ENCODE peak calls at places on chromosomes 12 and 14, in five cellular contexts. E is astrocyte; A is CD8-positive, alpha-beta T cell; P is psoas muscle; B is CD4-positive, CD25-positive, alpha-beta regulatory T cell. K is an unnamed sample.

GRCh38 chr14:97851438-97851995 is 1054.3 kb downstream of the VRK1 start:
- DNase-seq in E (no peak), A (no peak), P (no peak), B (no peak), K (no peak)

GRCh38 chr14:82238649-82239048 is 705.0 kb upstream of the SEL1L start:
- DNase-seq in E (no peak), A (no peak), P (no peak), B (no peak), K (no peak)

GRCh38 chr12:132343294-132343972 is 14.0 kb upstream of the GALNT9 start:
- DNase-seq in E (no peak), A (no peak), P (no peak), B (no peak), K (no peak)

GRCh38 chr14:89171168-89171567 is 245.9 kb downstream of the FOXN3 start:
- DNase-seq in E (peak; percentile 38), A (no peak), P (no peak), B (no peak), K (no peak)

GRCh38 chr14:38357557-38357956 is 101.7 kb upstream of the CLEC14A start:
- DNase-seq in E (peak; percentile 85), A (no peak), P (no peak), B (no peak), K (peak; percentile 58)

GRCh38 chr12:102753802-102754201 is 163.2 kb downstream of the PAH start:
- DNase-seq in E (no peak), A (no peak), P (no peak), B (no peak), K (no peak)

GRCh38 chr12:3651585-3652424 is 101.1 kb downstream of the CRACR2A start:
- DNase-seq in E (no peak), A (no peak), P (no peak), B (no peak), K (no peak)

GRCh38 chr14:92511472-92512247 is 1.9 kb upstream of the RIN3 start:
- DNase-seq in E (peak; percentile 92), A (no peak), P (no peak), B (no peak), K (peak; percentile 77)

GRCh38 chr12:71756054-71756675 is 1.5 kb downstream of the RAB21 start:
- DNase-seq in E (peak; percentile 4), A (no peak), P (no peak), B (no peak), K (no peak)

GRCh38 chr12:121295123-121295745 is 1.3 kb downstream of the CAMKK2 start:
- DNase-seq in E (no peak), A (no peak), P (no peak), B (peak; percentile 21), K (no peak)

GRCh38 chr12:12661086-12661485 is 34.9 kb downstream of the GPR19 start:
- DNase-seq in E (peak; percentile 82), A (no peak), P (no peak), B (no peak), K (peak; percentile 14)

GRCh38 chr12:104493504-104493903 is 36.8 kb downstream of the CHST11 start:
- DNase-seq in E (no peak), A (no peak), P (no peak), B (no peak), K (no peak)

GRCh38 chr14:106509176-106509575 is 982.8 kb downstream of the TMEM121 start:
- DNase-seq in E (no peak), A (no peak), P (no peak), B (no peak), K (no peak)

GRCh38 chr14:106509795-106510194 is 983.4 kb downstream of the TMEM121 start:
- DNase-seq in E (no peak), A (no peak), P (no peak), B (no peak), K (no peak)

GRCh38 chr14:106508216-106508615 is 981.8 kb downstream of the TMEM121 start:
- DNase-seq in E (no peak), A (no peak), P (no peak), B (no peak), K (no peak)

GRCh38 chr14:106507354-106507753 is 981.0 kb downstream of the TMEM121 start:
- DNase-seq in E (no peak), A (no peak), P (no peak), B (no peak), K (no peak)

DNA sequence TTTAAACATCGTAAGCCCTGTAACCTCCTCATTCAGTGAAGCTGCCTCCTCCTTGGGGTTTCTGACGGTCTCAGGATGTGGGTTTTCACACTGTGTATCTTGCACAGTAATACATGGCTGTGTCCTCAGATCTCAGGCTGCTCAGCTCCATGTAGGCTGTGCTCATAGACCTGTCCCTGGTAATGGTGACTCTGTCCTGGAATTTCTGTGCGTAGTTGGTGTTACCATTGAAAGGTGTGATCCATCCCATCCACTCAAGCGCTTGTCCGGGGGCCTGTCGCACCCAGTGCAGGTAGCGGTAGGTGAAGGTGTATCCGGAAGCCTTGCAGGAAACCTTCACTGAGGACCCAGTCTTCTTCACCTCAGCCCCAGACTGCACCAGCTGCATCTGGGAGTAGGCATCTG is 980.5 kb downstream of the TMEM121 start:
- DNase-seq in E (no peak), A (peak; percentile 18), P (no peak), B (peak; percentile 73), K (no peak)
- H3K9me3 ChIP-seq in E (peaks cover 6% of the 10 kb centered on the region), A (no peaks in the 10 kb centered on the region), P (no peaks in the 10 kb centered on the region), B (no peaks in the 10 kb centered on the region), K (no peaks in the 10 kb centered on the region)

DNA sequence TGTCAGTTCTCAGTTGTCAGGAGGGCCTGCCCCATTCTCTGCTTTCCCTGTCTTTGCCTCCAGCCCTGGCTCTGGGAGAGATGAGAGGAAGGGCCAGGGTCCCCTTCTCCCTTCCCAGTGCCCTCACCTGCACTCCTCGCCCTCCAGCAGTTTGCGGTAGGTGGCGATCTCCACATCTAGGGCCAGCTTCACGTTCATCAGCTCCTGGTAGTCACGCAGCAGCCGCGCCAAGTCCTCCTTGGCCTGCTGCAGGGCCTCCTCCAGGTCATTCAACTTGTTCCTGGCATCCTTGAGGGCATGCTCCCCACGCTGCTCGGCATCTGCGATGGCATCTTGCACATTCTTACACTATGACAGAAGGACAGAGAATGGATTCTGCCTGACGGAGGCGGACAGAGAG is 5.4 kb downstream of the KRT2 start:
- DNase-seq in E (no peak), A (no peak), P (no peak), B (no peak), K (no peak)
- H3K27me3 ChIP-seq in E (peaks cover 16% of the 10 kb centered on the region), A (no peaks in the 10 kb centered on the region), P (peaks cover 10% of the 10 kb centered on the region), B (no peaks in the 10 kb centered on the region), K (no peaks in the 10 kb centered on the region)

DNA sequence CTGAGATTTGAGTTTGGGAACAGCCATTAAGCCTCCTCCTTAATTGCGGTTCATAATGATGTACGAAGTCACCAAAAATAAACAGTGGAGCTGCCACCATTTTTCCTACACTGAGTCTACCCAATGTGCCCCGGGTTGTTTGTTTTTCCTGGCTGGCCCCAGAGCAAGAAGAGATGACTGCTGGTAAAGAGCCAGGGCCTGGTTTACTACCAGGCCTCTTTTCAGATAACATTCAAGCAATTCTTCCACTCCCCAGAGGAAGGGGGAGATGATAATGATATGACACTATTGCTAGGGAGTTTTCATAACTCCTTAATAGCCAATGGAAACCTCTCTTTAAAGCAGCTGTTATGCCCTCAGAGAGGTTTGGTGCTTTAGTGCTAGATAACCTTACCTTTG is 42.3 kb downstream of the BRAP start:
- DNase-seq in E (peak; percentile 73), A (no peak), P (no peak), B (no peak), K (peak; percentile 21)
- H3K36me3 ChIP-seq in E (peaks cover 22% of the 10 kb centered on the region), A (peaks cover 30% of the 10 kb centered on the region), P (peaks cover 85% of the 10 kb centered on the region), B (peaks cover 53% of the 10 kb centered on the region), K (peaks cover 29% of the 10 kb centered on the region)

GRCh38 chr14:106670006-106670405 is 1143.6 kb downstream of the TMEM121 start:
- DNase-seq in E (no peak), A (no peak), P (no peak), B (no peak), K (no peak)
- H3K9me3 ChIP-seq in E (peaks cover 7% of the 10 kb centered on the region), A (no peaks in the 10 kb centered on the region), P (no peaks in the 10 kb centered on the region), B (no peaks in the 10 kb centered on the region), K (no peaks in the 10 kb centered on the region)

GRCh38 chr12:47902131-47902639 is 2.6 kb downstream of the VDR start:
- DNase-seq in E (no peak), A (no peak), P (no peak), B (no peak), K (no peak)
- H3K27me3 ChIP-seq in E (peaks cover 22% of the 10 kb centered on the region), A (no peaks in the 10 kb centered on the region), P (peaks cover 2% of the 10 kb centered on the region), B (no peaks in the 10 kb centered on the region), K (no peaks in the 10 kb centered on the region)

DNA sequence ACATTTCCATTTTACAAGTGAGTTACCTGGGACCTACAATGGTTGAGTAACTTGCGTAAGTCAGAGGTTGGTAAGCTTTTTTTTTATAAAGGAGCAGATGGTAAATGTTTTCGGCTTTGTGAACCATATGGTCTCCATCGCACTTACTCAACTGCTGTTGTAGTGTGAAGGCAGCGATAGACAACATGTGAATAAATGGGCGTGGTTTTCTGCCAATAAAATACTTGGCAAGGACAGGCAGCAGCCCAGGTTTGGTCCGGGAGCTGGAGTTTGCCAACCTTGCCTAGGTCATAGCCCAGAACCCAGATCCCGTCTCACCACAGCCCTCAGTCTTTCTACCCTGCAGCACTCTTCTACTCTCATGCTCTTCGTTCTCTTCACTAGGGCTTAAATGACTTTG is 6.3 kb downstream of the DDX55 start:
- DNase-seq in E (no peak), A (no peak), P (no peak), B (no peak), K (no peak)
- H3K36me3 ChIP-seq in E (peaks cover 68% of the 10 kb centered on the region), A (peaks cover 59% of the 10 kb centered on the region), P (peaks cover 97% of the 10 kb centered on the region), B (peaks cover 80% of the 10 kb centered on the region), K (peaks cover 85% of the 10 kb centered on the region)

DNA sequence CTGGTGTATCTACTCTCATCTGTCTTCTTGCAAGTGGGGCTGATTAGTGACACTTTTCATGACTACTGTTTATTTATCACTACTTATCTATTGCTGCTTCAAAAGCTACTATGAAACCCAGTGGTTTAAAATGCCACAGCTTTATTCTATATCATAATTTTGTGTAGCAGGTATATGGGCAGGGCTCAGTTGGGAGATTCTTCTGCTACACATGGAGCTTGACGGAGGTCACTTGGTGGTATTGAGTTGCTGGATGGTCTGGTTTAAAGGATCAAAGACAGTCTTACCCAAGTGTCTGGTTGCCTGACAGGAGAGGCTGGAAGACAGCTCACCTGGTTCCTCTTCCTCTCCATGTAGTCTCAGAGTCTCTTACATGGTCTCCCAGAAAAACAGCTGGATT is 222.7 kb downstream of the TMEM132D start:
- DNase-seq in E (no peak), A (no peak), P (no peak), B (no peak), K (no peak)
- H3K9me3 ChIP-seq in E (no peaks in the 10 kb centered on the region), A (no peaks in the 10 kb centered on the region), P (no peaks in the 10 kb centered on the region), B (no peaks in the 10 kb centered on the region), K (peaks cover 1% of the 10 kb centered on the region)

GRCh38 chr14:99806841-99807240 is 13.6 kb downstream of the EML1 start:
- DNase-seq in E (no peak), A (no peak), P (no peak), B (no peak), K (no peak)
- H3K27me3 ChIP-seq in E (no peaks in the 10 kb centered on the region), A (no peaks in the 10 kb centered on the region), P (no peaks in the 10 kb centered on the region), B (no peaks in the 10 kb centered on the region), K (no peaks in the 10 kb centered on the region)

GRCh38 chr12:109943811-109944210 is 43.7 kb downstream of the TCHP start:
- DNase-seq in E (no peak), A (no peak), P (no peak), B (no peak), K (no peak)

GRCh38 chr12:109939504-109939903 is 39.4 kb downstream of the TCHP start:
- DNase-seq in E (no peak), A (no peak), P (no peak), B (no peak), K (no peak)

GRCh38 chr12:109937371-109937770 is 37.3 kb downstream of the TCHP start:
- DNase-seq in E (no peak), A (no peak), P (no peak), B (no peak), K (no peak)

GRCh38 chr12:109938947-109939346 is 38.9 kb downstream of the TCHP start:
- DNase-seq in E (no peak), A (no peak), P (no peak), B (no peak), K (no peak)

GRCh38 chr12:109940339-109940923 is 40.4 kb downstream of the TCHP start:
- DNase-seq in E (no peak), A (no peak), P (no peak), B (no peak), K (no peak)
- H3K36me3 ChIP-seq in E (peaks cover 24% of the 10 kb centered on the region), A (peaks cover 28% of the 10 kb centered on the region), P (peaks cover 95% of the 10 kb centered on the region), B (peaks cover 52% of the 10 kb centered on the region), K (peaks cover 35% of the 10 kb centered on the region)

K was measured in MG63.